ENCODE peak calls at places on chromosomes 12 and 14, in ten cellular contexts. One of them, this sample, is unnamed.
A peak's percentile ranks its signal among the peaks of the same experiment; 100 is the strongest.

GRCh38 chr12:8948711-8949524 is 527 bp downstream of the M6PR start:
- DNase-seq in T-helper 9 cell: no peak
- DNase-seq in mesenchymal stem cell: peak; percentile 83
- DNase-seq in GOT3: no peak
- DNase-seq in astrocyte of the spinal cord: peak; percentile 20
- DNase-seq in NCI-H2171: no peak
- DNase-seq in EL: peak; percentile 41
- DNase-seq in tibial artery: no peak
- DNase-seq in C1 segment of cervical spinal cord: peak; percentile 41
- DNase-seq in stimulated activated CD4-positive, alpha-beta T cell treated with anti-CD3 and anti-CD28 coated beads, Interleukin-1b, Interleukin-23, amount 100 ng/mL, for 4 hours: no peak
- DNase-seq in this sample: peak; percentile 5

GRCh38 chr12:63440063-63440462 is 228.2 kb downstream of the DPY19L2 start:
- DNase-seq in T-helper 9 cell: no peak
- DNase-seq in mesenchymal stem cell: no peak
- DNase-seq in GOT3: no peak
- DNase-seq in astrocyte of the spinal cord: no peak
- DNase-seq in NCI-H2171: no peak
- DNase-seq in EL: no peak
- DNase-seq in tibial artery: no peak
- DNase-seq in C1 segment of cervical spinal cord: no peak
- DNase-seq in stimulated activated CD4-positive, alpha-beta T cell treated with anti-CD3 and anti-CD28 coated beads, Interleukin-1b, Interleukin-23, amount 100 ng/mL, for 4 hours: no peak
- DNase-seq in this sample: no peak

GRCh38 chr12:3130053-3130805 is 53.0 kb downstream of the TSPAN9 start:
- DNase-seq in T-helper 9 cell: no peak
- DNase-seq in mesenchymal stem cell: no peak
- DNase-seq in GOT3: no peak
- DNase-seq in astrocyte of the spinal cord: no peak
- DNase-seq in NCI-H2171: peak; percentile 22
- DNase-seq in EL: no peak
- DNase-seq in tibial artery: no peak
- DNase-seq in C1 segment of cervical spinal cord: no peak
- DNase-seq in stimulated activated CD4-positive, alpha-beta T cell treated with anti-CD3 and anti-CD28 coated beads, Interleukin-1b, Interleukin-23, amount 100 ng/mL, for 4 hours: no peak
- DNase-seq in this sample: no peak

GRCh38 chr12:92141585-92142244 is 3.9 kb downstream of the BTG1 start:
- DNase-seq in T-helper 9 cell: no peak
- DNase-seq in mesenchymal stem cell: peak; percentile 22
- DNase-seq in GOT3: no peak
- DNase-seq in astrocyte of the spinal cord: no peak
- DNase-seq in NCI-H2171: no peak
- DNase-seq in EL: no peak
- DNase-seq in tibial artery: no peak
- DNase-seq in C1 segment of cervical spinal cord: no peak
- DNase-seq in stimulated activated CD4-positive, alpha-beta T cell treated with anti-CD3 and anti-CD28 coated beads, Interleukin-1b, Interleukin-23, amount 100 ng/mL, for 4 hours: no peak
- DNase-seq in this sample: no peak

GRCh38 chr12:41605528-41606295 is 417.6 kb downstream of the PDZRN4 start:
- DNase-seq in T-helper 9 cell: no peak
- DNase-seq in mesenchymal stem cell: peak; percentile 79
- DNase-seq in GOT3: no peak
- DNase-seq in astrocyte of the spinal cord: peak; percentile 1
- DNase-seq in NCI-H2171: no peak
- DNase-seq in EL: no peak
- DNase-seq in tibial artery: no peak
- DNase-seq in C1 segment of cervical spinal cord: no peak
- DNase-seq in stimulated activated CD4-positive, alpha-beta T cell treated with anti-CD3 and anti-CD28 coated beads, Interleukin-1b, Interleukin-23, amount 100 ng/mL, for 4 hours: no peak
- DNase-seq in this sample: no peak

GRCh38 chr14:65032319-65032718 is 45.6 kb downstream of the FNTB start:
- DNase-seq in T-helper 9 cell: no peak
- DNase-seq in mesenchymal stem cell: no peak
- DNase-seq in GOT3: no peak
- DNase-seq in astrocyte of the spinal cord: no peak
- DNase-seq in NCI-H2171: no peak
- DNase-seq in EL: no peak
- DNase-seq in tibial artery: no peak
- DNase-seq in C1 segment of cervical spinal cord: no peak
- DNase-seq in stimulated activated CD4-positive, alpha-beta T cell treated with anti-CD3 and anti-CD28 coated beads, Interleukin-1b, Interleukin-23, amount 100 ng/mL, for 4 hours: no peak
- DNase-seq in this sample: no peak

GRCh38 chr14:99541677-99542470 is 60.7 kb downstream of the CCNK start:
- DNase-seq in T-helper 9 cell: no peak
- DNase-seq in mesenchymal stem cell: no peak
- DNase-seq in GOT3: no peak
- DNase-seq in astrocyte of the spinal cord: no peak
- DNase-seq in NCI-H2171: no peak
- DNase-seq in EL: no peak
- DNase-seq in tibial artery: no peak
- DNase-seq in C1 segment of cervical spinal cord: no peak
- DNase-seq in stimulated activated CD4-positive, alpha-beta T cell treated with anti-CD3 and anti-CD28 coated beads, Interleukin-1b, Interleukin-23, amount 100 ng/mL, for 4 hours: no peak
- DNase-seq in this sample: no peak

GRCh38 chr12:108602209-108602705 is 4.4 kb upstream of the TMEM119 start:
- DNase-seq in T-helper 9 cell: no peak
- DNase-seq in mesenchymal stem cell: no peak
- DNase-seq in GOT3: no peak
- DNase-seq in astrocyte of the spinal cord: no peak
- DNase-seq in NCI-H2171: no peak
- DNase-seq in EL: no peak
- DNase-seq in tibial artery: no peak
- DNase-seq in C1 segment of cervical spinal cord: no peak
- DNase-seq in stimulated activated CD4-positive, alpha-beta T cell treated with anti-CD3 and anti-CD28 coated beads, Interleukin-1b, Interleukin-23, amount 100 ng/mL, for 4 hours: no peak
- DNase-seq in this sample: no peak

GRCh38 chr12:33476058-33476457 is 36.4 kb upstream of the SYT10 start:
- DNase-seq in T-helper 9 cell: no peak
- DNase-seq in mesenchymal stem cell: no peak
- DNase-seq in GOT3: no peak
- DNase-seq in astrocyte of the spinal cord: no peak
- DNase-seq in NCI-H2171: no peak
- DNase-seq in EL: no peak
- DNase-seq in tibial artery: no peak
- DNase-seq in C1 segment of cervical spinal cord: no peak
- DNase-seq in stimulated activated CD4-positive, alpha-beta T cell treated with anti-CD3 and anti-CD28 coated beads, Interleukin-1b, Interleukin-23, amount 100 ng/mL, for 4 hours: no peak
- DNase-seq in this sample: no peak

GRCh38 chr12:1252758-1253157 is 261.7 kb downstream of the ERC1 start:
- DNase-seq in T-helper 9 cell: no peak
- DNase-seq in mesenchymal stem cell: no peak
- DNase-seq in GOT3: no peak
- DNase-seq in astrocyte of the spinal cord: no peak
- DNase-seq in NCI-H2171: no peak
- DNase-seq in EL: no peak
- DNase-seq in tibial artery: no peak
- DNase-seq in C1 segment of cervical spinal cord: no peak
- DNase-seq in stimulated activated CD4-positive, alpha-beta T cell treated with anti-CD3 and anti-CD28 coated beads, Interleukin-1b, Interleukin-23, amount 100 ng/mL, for 4 hours: no peak
- DNase-seq in this sample: no peak

GRCh38 chr14:100078997-100079561 is 13.9 kb downstream of the EVL start:
- DNase-seq in T-helper 9 cell: peak; percentile 81
- DNase-seq in mesenchymal stem cell: peak; percentile 73
- DNase-seq in GOT3: no peak
- DNase-seq in astrocyte of the spinal cord: peak; percentile 89
- DNase-seq in NCI-H2171: peak; percentile 85
- DNase-seq in EL: peak; percentile 47
- DNase-seq in tibial artery: no peak
- DNase-seq in C1 segment of cervical spinal cord: no peak
- DNase-seq in stimulated activated CD4-positive, alpha-beta T cell treated with anti-CD3 and anti-CD28 coated beads, Interleukin-1b, Interleukin-23, amount 100 ng/mL, for 4 hours: no peak
- DNase-seq in this sample: no peak

GRCh38 chr14:32252030-32252670 is 49.1 kb upstream of the RNU6-8 start:
- DNase-seq in T-helper 9 cell: peak; percentile 9
- DNase-seq in mesenchymal stem cell: peak; percentile 80
- DNase-seq in GOT3: no peak
- DNase-seq in astrocyte of the spinal cord: peak; percentile 85
- DNase-seq in NCI-H2171: peak; percentile 68
- DNase-seq in EL: peak; percentile 71
- DNase-seq in tibial artery: peak; percentile 51
- DNase-seq in C1 segment of cervical spinal cord: peak; percentile 14
- DNase-seq in stimulated activated CD4-positive, alpha-beta T cell treated with anti-CD3 and anti-CD28 coated beads, Interleukin-1b, Interleukin-23, amount 100 ng/mL, for 4 hours: no peak
- DNase-seq in this sample: peak; percentile 48

GRCh38 chr12:3032770-3033537 is 44.2 kb upstream of the TSPAN9 start:
- DNase-seq in T-helper 9 cell: no peak
- DNase-seq in mesenchymal stem cell: no peak
- DNase-seq in GOT3: no peak
- DNase-seq in astrocyte of the spinal cord: no peak
- DNase-seq in NCI-H2171: no peak
- DNase-seq in EL: no peak
- DNase-seq in tibial artery: no peak
- DNase-seq in C1 segment of cervical spinal cord: no peak
- DNase-seq in stimulated activated CD4-positive, alpha-beta T cell treated with anti-CD3 and anti-CD28 coated beads, Interleukin-1b, Interleukin-23, amount 100 ng/mL, for 4 hours: no peak
- DNase-seq in this sample: peak; percentile 45

GRCh38 chr12:124777399-124778372 is 86.0 kb downstream of the SCARB1 start:
- DNase-seq in T-helper 9 cell: no peak
- DNase-seq in mesenchymal stem cell: no peak
- DNase-seq in GOT3: no peak
- DNase-seq in astrocyte of the spinal cord: no peak
- DNase-seq in NCI-H2171: no peak
- DNase-seq in EL: no peak
- DNase-seq in tibial artery: no peak
- DNase-seq in C1 segment of cervical spinal cord: no peak
- DNase-seq in stimulated activated CD4-positive, alpha-beta T cell treated with anti-CD3 and anti-CD28 coated beads, Interleukin-1b, Interleukin-23, amount 100 ng/mL, for 4 hours: no peak
- DNase-seq in this sample: no peak

GRCh38 chr12:111673503-111673902 is 12.3 kb downstream of the BRAP start:
- DNase-seq in T-helper 9 cell: no peak
- DNase-seq in mesenchymal stem cell: peak; percentile 46
- DNase-seq in GOT3: no peak
- DNase-seq in astrocyte of the spinal cord: peak; percentile 22
- DNase-seq in NCI-H2171: no peak
- DNase-seq in EL: peak; percentile 25
- DNase-seq in tibial artery: no peak
- DNase-seq in C1 segment of cervical spinal cord: no peak
- DNase-seq in stimulated activated CD4-positive, alpha-beta T cell treated with anti-CD3 and anti-CD28 coated beads, Interleukin-1b, Interleukin-23, amount 100 ng/mL, for 4 hours: no peak
- DNase-seq in this sample: no peak

GRCh38 chr14:64671591-64671990 is 32.6 kb upstream of the PLEKHG3 start:
- DNase-seq in T-helper 9 cell: no peak
- DNase-seq in mesenchymal stem cell: peak; percentile 76
- DNase-seq in GOT3: no peak
- DNase-seq in astrocyte of the spinal cord: peak; percentile 74
- DNase-seq in NCI-H2171: peak; percentile 54
- DNase-seq in EL: peak; percentile 69
- DNase-seq in tibial artery: no peak
- DNase-seq in C1 segment of cervical spinal cord: no peak
- DNase-seq in stimulated activated CD4-positive, alpha-beta T cell treated with anti-CD3 and anti-CD28 coated beads, Interleukin-1b, Interleukin-23, amount 100 ng/mL, for 4 hours: no peak
- DNase-seq in this sample: no peak